ENCODE peak calls at places on chromosomes 6 and 20, in five cellular contexts. M is GM23248, K is hepatocyte, R is T-helper 9 cell, P is fibroblast of pulmonary artery. Z is an unnamed sample.

GRCh38 chr6:29864037-29864795 is 36.6 kb downstream of the HLA-G start:
- DNase-seq in M (peak), K (no peak), R (no peak), P (no peak), Z (no peak)

GRCh38 chr6:71220466-71220865 is 68.1 kb upstream of the OGFRL1 start:
- DNase-seq in M (no peak), K (no peak), R (no peak), P (no peak), Z (no peak)

GRCh38 chr20:22776369-22776768 is 192.0 kb upstream of the FOXA2 start:
- DNase-seq in M (peak), K (no peak), R (no peak), P (no peak), Z (no peak)

GRCh38 chr6:169868458-169868857 is 117.0 kb downstream of the ERMARD start:
- DNase-seq in M (peak), K (no peak), R (peak), P (no peak), Z (no peak)

GRCh38 chr6:83057705-83058321 is 7.8 kb downstream of the UBE3D start:
- DNase-seq in M (peak), K (peak), R (no peak), P (peak), Z (peak)

GRCh38 chr20:45399018-45399417 is 9.1 kb upstream of the DBNDD2 start:
- DNase-seq in M (no peak), K (no peak), R (no peak), P (no peak), Z (no peak)

GRCh38 chr6:782141-782540 is 89.2 kb upstream of the EXOC2 start:
- DNase-seq in M (no peak), K (no peak), R (no peak), P (no peak), Z (no peak)

GRCh38 chr6:34514593-34515472 is 41.3 kb downstream of the SPDEF start:
- DNase-seq in M (peak), K (peak), R (no peak), P (peak), Z (no peak)

GRCh38 chr6:135853227-135853626 is 1.7 kb downstream of the PDE7B start:
- DNase-seq in M (peak), K (no peak), R (no peak), P (peak), Z (no peak)

GRCh38 chr20:44176833-44177533 is 10.0 kb downstream of the JPH2 start:
- DNase-seq in M (peak), K (peak), R (no peak), P (no peak), Z (no peak)

GRCh38 chr6:94300424-94301144 is 881.2 kb upstream of the EPHA7 start:
- DNase-seq in M (no peak), K (no peak), R (no peak), P (no peak), Z (no peak)